ENCODE peak calls at places on chromosomes 7 and 10, in ten cellular contexts. S is SK-N-SH; V is HFFc6; O is mucosa of gallbladder; M is suprapubic skin; F is stimulated activated CD4-positive, alpha-beta T cell treated with anti-CD3 and anti-CD28 coated beads, Interleukin-1b, Interleukin-23, amount 100 ng/mL, for 24 hours; G is H7; P is lung; U is tibial nerve; Z is stimulated activated CD8-positive, alpha-beta memory T cell treated with anti-CD3 and anti-CD28 coated beads, Interleukin-2, amount 100 ng/mL, for 48 hours. J is an unnamed sample.

GRCh38 chr7:136114966-136115762 is 138.0 kb upstream of the MTPN start:
- DNase-seq in Z (peak), V (peak), P (no peak), O (peak), M (no peak), F (peak), S (peak), U (no peak), G (peak), J (no peak)

GRCh38 chr10:62651341-62651740 is 153.2 kb upstream of the ADO start:
- DNase-seq in U (no peak), F (no peak), O (no peak), M (no peak), P (no peak), V (peak), Z (no peak), S (no peak), G (no peak), J (no peak)

GRCh38 chr10:51257511-51258248 is 183.4 kb downstream of the PRKG1 start:
- DNase-seq in U (no peak), G (no peak), O (no peak), F (no peak), P (no peak), S (no peak), M (no peak), V (no peak), Z (no peak), J (no peak)

GRCh38 chr10:3754727-3755439 is 30.1 kb downstream of the KLF6 start:
- DNase-seq in V (peak), S (no peak), M (no peak), P (no peak), Z (no peak), O (peak), G (no peak), U (no peak), F (no peak), J (no peak)

GRCh38 chr10:37754538-37755323 is 102.7 kb downstream of the ZNF248 start:
- DNase-seq in F (no peak), U (no peak), P (no peak), G (peak), O (no peak), Z (no peak), S (peak), V (peak), M (no peak), J (no peak)

GRCh38 chr10:32889631-32890212 is 68.3 kb downstream of the ITGB1 start:
- DNase-seq in V (no peak), S (no peak), Z (no peak), F (no peak), U (no peak), P (no peak), G (no peak), O (no peak), M (no peak), J (no peak)

GRCh38 chr7:1548438-1548831 is 7.6 kb downstream of the TMEM184A start:
- DNase-seq in O (no peak), G (no peak), V (no peak), P (no peak), S (no peak), F (no peak), Z (no peak), U (no peak), M (no peak), J (peak)

GRCh38 chr7:158616050-158616449 is 28.4 kb upstream of the PTPRN2 start:
- DNase-seq in S (no peak), V (no peak), P (no peak), O (no peak), U (no peak), Z (no peak), G (no peak), M (no peak), F (no peak), J (no peak)

GRCh38 chr10:50577681-50578350 is 45.9 kb downstream of the SGMS1 start:
- DNase-seq in S (no peak), G (no peak), P (no peak), U (peak), M (no peak), Z (no peak), F (no peak), O (no peak), V (peak), J (no peak)

GRCh38 chr7:87206361-87206760 is 13.2 kb downstream of the TMEM243 start:
- DNase-seq in F (no peak), G (no peak), U (no peak), V (peak), Z (no peak), O (no peak), P (no peak), S (no peak), M (no peak), J (no peak)

GRCh38 chr10:27534341-27534740 is 30.2 kb downstream of the RAB18 start:
- DNase-seq in G (no peak), S (no peak), O (no peak), Z (no peak), F (no peak), P (no peak), V (no peak), U (no peak), M (no peak), J (no peak)

GRCh38 chr10:62613429-62613828 is 191.1 kb upstream of the ADO start:
- DNase-seq in V (no peak), G (no peak), U (no peak), P (no peak), O (no peak), F (no peak), Z (no peak), M (no peak), S (no peak), J (no peak)

GRCh38 chr10:104300002-104300735 is 31.2 kb downstream of the GSTO2 start:
- DNase-seq in O (peak), Z (no peak), F (no peak), V (peak), G (no peak), P (no peak), S (no peak), M (no peak), U (no peak), J (no peak)

GRCh38 chr7:22561895-22562593 is 62.1 kb upstream of the STEAP1B start:
- DNase-seq in U (no peak), Z (no peak), V (no peak), S (no peak), O (no peak), M (no peak), G (no peak), F (no peak), P (peak), J (no peak)

GRCh38 chr10:43160067-43160918 is 22.0 kb downstream of the CSGALNACT2 start:
- DNase-seq in M (no peak), U (no peak), Z (peak), F (peak), G (no peak), P (peak), V (peak), S (no peak), O (no peak), J (peak)

GRCh38 chr7:84218681-84219080 is 24.1 kb upstream of the SEMA3A start:
- DNase-seq in P (no peak), S (no peak), V (peak), U (no peak), G (no peak), O (no peak), F (no peak), Z (no peak), M (no peak), J (no peak)

GRCh38 chr10:69647101-69647500 is 17.1 kb downstream of the FAM241B start:
- DNase-seq in M (no peak), U (no peak), P (no peak), G (no peak), V (no peak), O (no peak), F (no peak), S (no peak), Z (no peak), J (no peak)

GRCh38 chr10:79400567-79401004 is 44.8 kb downstream of the ZCCHC24 start:
- DNase-seq in V (no peak), O (no peak), G (peak), M (no peak), F (no peak), Z (peak), U (no peak), S (peak), P (no peak), J (no peak)

GRCh38 chr7:42961182-42961581 is 29.0 kb downstream of the MRPL32 start:
- DNase-seq in G (no peak), V (no peak), U (no peak), S (no peak), O (no peak), F (no peak), Z (no peak), P (no peak), M (no peak), J (no peak)

GRCh38 chr7:32218741-32219283 is 148.6 kb upstream of the PDE1C start:
- DNase-seq in S (no peak), O (no peak), G (no peak), F (no peak), U (no peak), M (no peak), Z (no peak), P (no peak), V (no peak), J (no peak)

GRCh38 chr10:3874988-3875841 is 90.2 kb upstream of the KLF6 start:
- DNase-seq in Z (no peak), O (no peak), U (peak), M (no peak), G (no peak), P (no peak), F (no peak), S (no peak), V (no peak), J (no peak)

GRCh38 chr10:6513509-6513908 is 66.6 kb downstream of the PRKCQ start:
- DNase-seq in U (no peak), O (no peak), G (no peak), S (no peak), P (no peak), V (no peak), F (no peak), M (no peak), Z (no peak), J (no peak)

GRCh38 chr10:2280713-2281112 is 543.4 kb upstream of the ADARB2 start:
- DNase-seq in F (no peak), P (no peak), O (no peak), S (no peak), U (no peak), M (no peak), Z (no peak), G (no peak), V (no peak), J (no peak)

GRCh38 chr7:91836065-91836368 is 44.5 kb downstream of the MTERF1 start:
- DNase-seq in F (no peak), G (no peak), P (no peak), Z (no peak), V (no peak), S (no peak), M (no peak), O (no peak), U (no peak), J (no peak)